ENCODE peak calls at places on chromosome 14, in ten cellular contexts. J, T, F, G, M, O, P, E, B and N are unnamed samples.

GRCh38 chr14:57831981-57832380 is 33.9 kb downstream of the SLC35F4 start:
- DNase-seq in M (peak), O (no peak), F (no peak), B (peak), E (no peak), P (no peak), T (no peak), J (peak), G (no peak), N (no peak)

GRCh38 chr14:34380446-34380845 is 81.6 kb downstream of the SPTSSA start:
- DNase-seq in E (no peak), P (no peak), G (no peak), F (no peak), M (no peak), O (no peak), J (no peak), B (no peak), T (no peak), N (no peak)

GRCh38 chr14:32991706-32992105 is 53.0 kb downstream of the NPAS3 start:
- DNase-seq in E (peak), M (no peak), O (no peak), P (no peak), B (no peak), J (peak), G (no peak), F (no peak), T (no peak), N (peak)

GRCh38 chr14:37697489-37698121 is 102.2 kb downstream of the TTC6 start:
- DNase-seq in B (no peak), P (no peak), E (peak), J (no peak), O (no peak), F (peak), T (peak), G (peak), M (no peak), N (peak)

GRCh38 chr14:89748004-89748403 is 206.5 kb downstream of the EFCAB11 start:
- DNase-seq in P (no peak), B (no peak), M (no peak), T (no peak), O (no peak), J (no peak), F (peak), G (no peak), E (peak), N (peak)

GRCh38 chr14:93946506-93947170 is 19.5 kb downstream of the FAM181A start:
- DNase-seq in J (no peak), T (no peak), B (no peak), E (peak), F (no peak), G (peak), M (no peak), P (no peak), O (peak), N (peak)

GRCh38 chr14:35342160-35343010 is 50.2 kb downstream of the PSMA6 start:
- DNase-seq in O (no peak), T (no peak), P (no peak), B (no peak), G (no peak), J (no peak), E (peak), M (no peak), F (peak), N (peak)

GRCh38 chr14:35387209-35387608 is 17.3 kb downstream of the NFKBIA start:
- DNase-seq in B (no peak), P (no peak), E (no peak), M (no peak), G (no peak), J (no peak), O (no peak), T (no peak), F (no peak), N (no peak)

GRCh38 chr14:97276573-97276972 is 479.4 kb downstream of the VRK1 start:
- DNase-seq in O (no peak), G (no peak), P (no peak), F (no peak), J (no peak), M (no peak), T (no peak), B (no peak), E (no peak), N (no peak)

GRCh38 chr14:54803396-54803795 is 99.2 kb downstream of the GCH1 start:
- DNase-seq in G (no peak), P (no peak), E (no peak), O (no peak), B (peak), T (no peak), F (no peak), M (no peak), J (no peak), N (no peak)

GRCh38 chr14:75427482-75428229 is at the start of gene JDP2:
- DNase-seq in F (peak), G (peak), M (peak), T (peak), O (no peak), P (peak), J (peak), B (peak), E (peak), N (peak)
- TF ChIP-seq EZH2 in F (no peak), G (no peak), M (peak), T (no peak), O (no peak), P (no peak), J (no peak), B (no peak), E (no peak), N (no peak)

DNA sequence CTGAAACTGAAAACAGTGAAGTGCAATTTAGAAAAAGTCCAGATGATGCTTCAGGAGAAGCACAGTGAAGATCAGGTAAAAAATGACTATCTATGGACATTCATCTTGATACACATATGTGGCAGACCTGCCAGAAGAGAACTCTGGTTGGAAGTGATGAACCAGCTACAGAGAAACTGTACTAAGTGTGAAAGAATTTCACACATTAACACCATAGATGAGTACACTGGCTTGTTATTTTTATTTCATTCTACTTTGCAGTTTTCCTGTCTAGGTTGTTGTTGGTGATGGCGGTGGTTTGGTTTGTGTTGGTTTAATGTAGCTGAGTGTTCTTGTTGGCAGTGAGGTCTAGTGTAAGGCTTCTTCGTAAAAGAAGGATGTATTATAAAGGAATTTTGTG is 174.6 kb downstream of the ESR2 start:
- DNase-seq in J (no peak), M (no peak), O (no peak), B (no peak), G (no peak), F (peak), T (no peak), P (no peak), E (no peak), N (peak)
- TF ChIP-seq EZH2 in J (no peak), M (no peak), O (no peak), B (no peak), G (no peak), F (no peak), T (no peak), P (no peak), E (no peak), N (no peak)

DNA sequence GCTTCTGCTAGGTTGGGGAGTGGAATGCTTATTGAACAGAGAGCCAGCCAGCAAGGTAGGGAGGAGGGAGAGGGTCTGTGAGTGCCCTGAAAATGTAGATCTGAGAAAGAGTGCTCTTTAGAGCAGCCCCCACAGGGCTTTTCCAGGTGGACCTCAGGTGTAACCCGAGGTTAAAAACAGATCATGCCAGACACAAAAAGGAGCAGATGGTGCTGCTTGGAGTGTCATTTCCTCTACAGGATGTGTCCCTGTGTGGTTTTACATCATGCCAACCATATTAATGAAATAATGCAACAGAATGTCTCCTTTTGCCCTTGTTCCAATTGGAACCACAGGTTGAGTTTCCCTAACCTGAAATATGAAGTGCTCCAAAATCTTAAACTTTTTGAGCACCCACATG is 6.4 kb downstream of the SUSD6 start:
- DNase-seq in T (no peak), M (no peak), E (no peak), P (no peak), O (no peak), J (no peak), G (no peak), F (no peak), B (no peak), N (no peak)
- TF ChIP-seq EZH2 in T (no peak), M (no peak), E (no peak), P (no peak), O (no peak), J (no peak), G (no peak), F (no peak), B (no peak), N (no peak)

DNA sequence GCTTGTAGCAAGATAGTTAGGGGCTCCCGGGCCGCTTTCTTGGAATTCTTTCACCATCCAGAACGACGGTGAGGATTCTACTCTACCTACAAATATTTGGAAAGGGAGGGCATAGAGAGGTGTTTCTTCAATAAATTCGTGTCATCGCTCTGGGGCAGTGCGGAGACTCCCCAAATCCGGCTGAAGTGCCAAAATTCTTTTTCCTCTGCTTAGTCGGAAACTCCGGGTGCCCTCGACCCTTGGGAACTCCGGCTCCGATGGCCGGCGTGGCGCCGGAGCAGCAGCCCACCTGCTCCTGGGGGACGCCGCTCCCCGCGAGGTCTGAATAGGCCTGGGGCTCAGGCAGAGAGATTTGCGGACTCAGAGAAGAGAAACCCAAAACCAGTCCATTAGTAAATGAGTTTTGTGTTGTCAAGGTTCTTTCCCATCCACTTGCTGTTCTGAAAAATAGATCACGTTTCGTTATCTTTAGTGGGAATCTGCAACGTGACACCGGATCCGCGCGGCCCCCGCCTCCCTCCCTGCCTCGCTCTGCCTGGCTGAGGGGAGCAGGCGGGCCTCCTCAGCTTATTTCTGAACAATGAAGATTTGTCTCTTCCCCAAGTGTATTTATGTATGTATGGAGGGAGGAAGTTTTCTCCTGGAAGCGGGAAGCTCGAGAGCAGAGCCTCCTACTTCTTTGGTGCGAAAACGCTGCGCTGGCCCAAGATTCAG is 3.6 kb upstream of the SIX1 start:
- DNase-seq in O (no peak), E (no peak), P (no peak), F (no peak), M (peak), G (no peak), T (no peak), J (no peak), B (peak), N (no peak)
- TF ChIP-seq EZH2 in O (no peak), E (peak), P (no peak), F (peak), M (peak), G (no peak), T (no peak), J (no peak), B (peak), N (no peak)

DNA sequence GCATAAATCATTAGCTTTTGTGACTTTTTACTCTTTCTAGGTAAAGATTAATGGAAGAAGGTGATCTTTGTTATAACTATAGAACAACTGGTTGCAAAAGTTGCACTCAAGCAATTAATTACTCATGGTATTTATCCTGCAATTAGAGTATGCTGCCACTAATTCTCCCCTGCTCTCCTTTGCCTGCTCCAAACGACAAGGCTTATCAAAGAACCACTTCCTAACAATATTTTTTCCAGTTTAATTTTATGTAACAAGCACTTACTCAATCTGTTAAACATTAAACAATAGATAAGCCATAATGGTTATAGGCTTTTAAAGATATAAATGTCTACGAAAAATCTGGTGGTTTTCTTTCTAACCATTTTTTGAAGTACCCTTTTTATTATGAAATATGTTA is 189.9 kb upstream of the PELI2 start:
- DNase-seq in E (no peak), G (no peak), P (no peak), O (no peak), B (no peak), M (no peak), F (no peak), T (no peak), J (no peak), N (no peak)
- TF ChIP-seq EZH2 in E (no peak), G (no peak), P (no peak), O (no peak), B (no peak), M (no peak), F (no peak), T (no peak), J (no peak), N (no peak)